ENCODE peak calls at places on chromosome 10, in four cellular contexts. X is adrenal gland, W is right lobe of liver, S is stomach. I is an unnamed sample.

GRCh38 chr10:124142960-124143359 is 49.6 kb upstream of the CHST15 start:
- DNase-seq in X (no peak), W (no peak), S (no peak), I (no peak)

GRCh38 chr10:100696477-100696901 is 48.9 kb upstream of the PAX2 start:
- DNase-seq in X (no peak), W (no peak), S (no peak), I (no peak)

GRCh38 chr10:119198438-119198837 is 8.9 kb upstream of the GRK5 start:
- DNase-seq in X (no peak), W (no peak), S (no peak), I (no peak)

GRCh38 chr10:29295813-29296212 is 6.9 kb downstream of the LYZL1 start:
- DNase-seq in X (no peak), W (no peak), S (no peak), I (no peak)

GRCh38 chr10:89163265-89163995 is 43.7 kb downstream of the CH25H start:
- DNase-seq in X (peak; percentile 24), W (peak; percentile 39), S (peak; percentile 27), I (no peak)

GRCh38 chr10:63696205-63696604 is 175.0 kb downstream of the REEP3 start:
- DNase-seq in X (no peak), W (no peak), S (no peak), I (no peak)

GRCh38 chr10:102634696-102635095 is 9.6 kb upstream of the TRIM8 start:
- DNase-seq in X (no peak), W (no peak), S (no peak), I (no peak)

GRCh38 chr10:89301721-89302445 is at the start of gene IFIT2:
- DNase-seq in X (peak; percentile 34), W (no peak), S (peak; percentile 39), I (peak; percentile 62)

GRCh38 chr10:45660876-45661411 is 11.6 kb downstream of the ZFAND4 start:
- DNase-seq in X (no peak), W (no peak), S (no peak), I (no peak)

GRCh38 chr10:11578802-11579255 is 32.6 kb downstream of the USP6NL start:
- DNase-seq in X (no peak), W (no peak), S (no peak), I (no peak)

GRCh38 chr10:66329116-66329515 is 596.7 kb upstream of the LRRTM3 start:
- DNase-seq in X (no peak), W (no peak), S (no peak), I (no peak)

GRCh38 chr10:91925022-91925320 is 1.4 kb downstream of the BTAF1 start:
- DNase-seq in X (no peak), W (no peak), S (no peak), I (no peak)

GRCh38 chr10:88108115-88108610 is 244.7 kb downstream of the PTEN start:
- DNase-seq in X (no peak), W (no peak), S (no peak), I (no peak)

GRCh38 chr10:3784510-3785250 is at the start of gene KLF6:
- DNase-seq in X (peak; percentile 53), W (no peak), S (peak; percentile 45), I (no peak)

GRCh38 chr10:127415901-127416630 is 133.0 kb upstream of the NPS start:
- DNase-seq in X (peak; percentile 22), W (no peak), S (no peak), I (no peak)

GRCh38 chr10:70337201-70337651 is 45.2 kb downstream of the LRRC20 start:
- DNase-seq in X (no peak), W (no peak), S (no peak), I (no peak)

GRCh38 chr10:72170733-72171132 is 45.1 kb upstream of the ANAPC16 start:
- DNase-seq in X (no peak), W (no peak), S (no peak), I (no peak)

GRCh38 chr10:79266543-79267312 is 80.5 kb upstream of the PPIF start:
- DNase-seq in X (peak; percentile 63), W (peak; percentile 70), S (peak; percentile 47), I (no peak)
- TF ChIP-seq CTCF in X (no peak), W (no peak), S (no peak), I (no peak)

GRCh38 chr10:5585517-5586222 is 60.9 kb downstream of the CALML3 start:
- DNase-seq in X (no peak), W (no peak), S (no peak), I (no peak)

GRCh38 chr10:5588603-5589002 is 63.8 kb downstream of the CALML3 start:
- DNase-seq in X (no peak), W (no peak), S (no peak), I (no peak)

GRCh38 chr10:5588080-5588453 is 63.3 kb downstream of the CALML3 start:
- DNase-seq in X (no peak), W (no peak), S (no peak), I (no peak)

GRCh38 chr10:5589071-5589962 is 64.6 kb downstream of the CALML3 start:
- DNase-seq in X (no peak), W (no peak), S (no peak), I (no peak)

GRCh38 chr10:5587151-5588079 is 62.7 kb downstream of the CALML3 start:
- DNase-seq in X (no peak), W (no peak), S (no peak), I (no peak)
- H3K4me1 ChIP-seq in X (no peaks in the 10 kb centered on the region), W (no peaks in the 10 kb centered on the region), S (peaks cover 14% of the 10 kb centered on the region), I (peaks cover 3% of the 10 kb centered on the region)

GRCh38 chr10:43141421-43141820 is 3.2 kb downstream of the CSGALNACT2 start:
- DNase-seq in X (no peak), W (no peak), S (no peak), I (no peak)
- H3K4me3 ChIP-seq in X (no peak overlapping the region), W (no peak overlapping the region), S (no peak overlapping the region), I (no peak overlapping the region)

GRCh38 chr10:104638861-104639594 is 2.1 kb upstream of the SORCS3 start:
- DNase-seq in X (no peak), W (no peak), S (no peak), I (no peak)
- TF ChIP-seq CTCF in X (peak; percentile 8), W (no peak), S (no peak), I (no peak)

DNA sequence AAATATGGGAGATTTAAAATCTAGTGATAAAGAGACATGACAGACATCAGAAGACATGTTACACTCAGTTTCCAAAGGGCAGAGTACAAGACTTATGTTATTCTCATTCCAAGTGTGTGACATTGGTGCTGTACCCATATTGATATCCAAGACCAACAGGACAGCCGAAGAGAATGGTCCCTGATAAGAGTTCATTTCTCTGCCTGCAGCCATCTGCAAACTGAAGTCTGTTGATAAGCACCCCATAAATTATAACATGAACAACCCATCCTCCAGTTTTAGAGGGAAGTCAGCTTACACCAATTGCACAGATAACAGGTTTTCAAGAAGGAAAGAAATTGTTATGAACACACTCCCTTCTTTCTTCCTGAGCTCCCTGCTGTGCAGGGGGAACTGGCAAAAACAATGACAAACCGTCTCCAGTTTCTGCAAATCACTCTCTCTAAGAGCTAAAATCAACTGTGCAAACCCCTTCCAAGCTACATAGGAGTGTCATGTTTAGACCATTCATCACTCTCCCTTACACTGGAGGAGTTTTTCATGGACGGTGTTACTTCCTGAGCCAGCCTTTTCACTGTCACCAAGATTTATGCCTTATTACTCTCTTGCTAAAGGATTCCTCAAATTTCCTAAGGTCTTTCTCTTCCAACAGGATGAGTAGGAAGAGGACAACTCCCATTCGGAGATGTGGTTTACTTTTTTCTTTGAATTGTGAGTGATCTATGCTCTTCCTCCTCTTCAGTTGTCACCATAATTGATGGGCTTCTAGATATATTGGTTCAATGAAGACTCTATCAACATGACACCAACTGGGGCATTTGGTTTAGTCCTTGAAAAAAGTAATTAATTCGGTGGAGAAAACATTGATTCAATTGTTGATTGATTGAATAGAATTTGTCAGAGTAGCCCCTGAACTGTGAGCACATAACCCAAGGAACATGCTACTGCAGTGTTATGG is 80.3 kb upstream of the FAM171A1 start:
- DNase-seq in X (no peak), W (no peak), S (no peak), I (no peak)
- H3K4me1 ChIP-seq in X (no peaks in the 10 kb centered on the region), W (no peaks in the 10 kb centered on the region), S (no peaks in the 10 kb centered on the region), I (no peaks in the 10 kb centered on the region)

DNA sequence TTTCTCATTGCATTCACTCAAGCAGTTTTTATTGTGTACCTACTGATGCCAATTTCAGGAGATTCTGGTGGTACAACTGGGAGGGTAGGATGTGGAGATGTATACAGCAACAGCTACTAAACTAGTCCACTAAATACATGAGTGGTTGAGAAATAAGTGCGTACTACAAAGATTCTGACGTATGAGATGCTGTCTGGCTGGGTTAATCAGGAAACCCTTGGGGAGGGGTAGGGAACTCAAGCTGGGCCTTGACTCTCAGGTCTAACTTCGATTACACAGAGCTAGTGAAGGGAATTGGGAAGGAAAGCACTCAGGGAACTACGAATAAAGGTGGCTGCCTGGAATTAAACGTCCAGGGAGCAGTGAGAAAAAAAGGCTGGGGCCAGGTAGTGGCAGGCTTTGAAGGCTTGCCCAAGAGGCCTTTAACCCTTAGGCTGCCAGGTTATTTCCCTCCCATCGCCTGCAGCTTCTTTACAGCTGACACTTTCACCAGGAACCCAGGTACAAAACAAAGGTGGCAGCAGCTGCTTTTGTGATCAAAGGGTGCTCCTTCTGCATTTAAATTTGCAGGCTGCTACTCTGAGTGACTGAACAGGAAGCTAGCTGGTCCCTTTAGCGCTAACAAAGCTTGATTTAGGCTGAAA is 3.2 kb downstream of the MMS19 start:
- DNase-seq in X (no peak), W (no peak), S (no peak), I (no peak)
- H3K4me3 ChIP-seq in X (no peak overlapping the region), W (no peak overlapping the region), S (no peak overlapping the region), I (no peak overlapping the region)